ENCODE peak calls at places on chromosomes 7 and 10, in ten cellular contexts. One of them, this sample, is unnamed.

GRCh38 chr7:53744361-53744760 is 708.9 kb downstream of the POM121L12 start:
- DNase-seq in AG10803: no peak
- DNase-seq in endothelial cell of umbilical vein: no peak
- DNase-seq in heart right ventricle: no peak
- DNase-seq in lower lobe of right lung: no peak
- DNase-seq in A549: no peak
- DNase-seq in PC-3: no peak
- DNase-seq in tibial artery: no peak
- DNase-seq in AG04449: no peak
- DNase-seq in AG09319: no peak
- DNase-seq in this sample: no peak

GRCh38 chr7:145005601-145006000 is 169.7 kb upstream of the TPK1 start:
- DNase-seq in tibial artery: no peak
- DNase-seq in AG10803: no peak
- DNase-seq in AG09319: no peak
- DNase-seq in heart right ventricle: no peak
- DNase-seq in endothelial cell of umbilical vein: no peak
- DNase-seq in A549: no peak
- DNase-seq in PC-3: no peak
- DNase-seq in lower lobe of right lung: no peak
- DNase-seq in AG04449: no peak
- DNase-seq in this sample: no peak

GRCh38 chr7:96212474-96212873 is 109.4 kb downstream of the SLC25A13 start:
- DNase-seq in AG10803: no peak
- DNase-seq in PC-3: peak
- DNase-seq in AG09319: no peak
- DNase-seq in heart right ventricle: no peak
- DNase-seq in endothelial cell of umbilical vein: no peak
- DNase-seq in AG04449: no peak
- DNase-seq in A549: no peak
- DNase-seq in tibial artery: no peak
- DNase-seq in lower lobe of right lung: no peak
- DNase-seq in this sample: no peak

GRCh38 chr7:490461-491291 is 29.0 kb downstream of the PDGFA start:
- DNase-seq in AG04449: no peak
- DNase-seq in lower lobe of right lung: peak
- DNase-seq in heart right ventricle: peak
- DNase-seq in tibial artery: peak
- DNase-seq in endothelial cell of umbilical vein: no peak
- DNase-seq in AG09319: no peak
- DNase-seq in PC-3: no peak
- DNase-seq in AG10803: no peak
- DNase-seq in A549: no peak
- DNase-seq in this sample: no peak

GRCh38 chr7:130332259-130333053 is 12.2 kb upstream of the CPA5 start:
- DNase-seq in tibial artery: no peak
- DNase-seq in AG09319: no peak
- DNase-seq in lower lobe of right lung: no peak
- DNase-seq in endothelial cell of umbilical vein: no peak
- DNase-seq in AG10803: no peak
- DNase-seq in PC-3: no peak
- DNase-seq in heart right ventricle: no peak
- DNase-seq in A549: no peak
- DNase-seq in AG04449: no peak
- DNase-seq in this sample: no peak

GRCh38 chr7:103121641-103122040 is 27.3 kb downstream of the NAPEPLD start:
- DNase-seq in tibial artery: no peak
- DNase-seq in lower lobe of right lung: no peak
- DNase-seq in PC-3: no peak
- DNase-seq in AG09319: no peak
- DNase-seq in heart right ventricle: no peak
- DNase-seq in A549: no peak
- DNase-seq in AG10803: no peak
- DNase-seq in endothelial cell of umbilical vein: no peak
- DNase-seq in AG04449: no peak
- DNase-seq in this sample: no peak

GRCh38 chr7:86916277-86916825 is 143.1 kb downstream of the ELAPOR2 start:
- DNase-seq in PC-3: no peak
- DNase-seq in tibial artery: no peak
- DNase-seq in A549: no peak
- DNase-seq in heart right ventricle: no peak
- DNase-seq in lower lobe of right lung: no peak
- DNase-seq in endothelial cell of umbilical vein: no peak
- DNase-seq in AG04449: no peak
- DNase-seq in AG09319: no peak
- DNase-seq in AG10803: no peak
- DNase-seq in this sample: no peak

GRCh38 chr10:6203331-6204062 is 765 bp downstream of the PFKFB3 start:
- DNase-seq in AG09319: no peak
- DNase-seq in PC-3: peak
- DNase-seq in A549: peak
- DNase-seq in AG10803: peak
- DNase-seq in endothelial cell of umbilical vein: peak
- DNase-seq in AG04449: no peak
- DNase-seq in tibial artery: peak
- DNase-seq in lower lobe of right lung: peak
- DNase-seq in heart right ventricle: peak
- DNase-seq in this sample: no peak

GRCh38 chr10:95906675-95907453 is 911 bp upstream of the CC2D2B start:
- DNase-seq in AG09319: peak
- DNase-seq in AG04449: no peak
- DNase-seq in PC-3: peak
- DNase-seq in A549: peak
- DNase-seq in tibial artery: peak
- DNase-seq in lower lobe of right lung: peak
- DNase-seq in heart right ventricle: no peak
- DNase-seq in endothelial cell of umbilical vein: peak
- DNase-seq in AG10803: peak
- DNase-seq in this sample: no peak

GRCh38 chr7:2330506-2330905 is 16.3 kb upstream of the SNX8 start:
- DNase-seq in AG04449: no peak
- DNase-seq in endothelial cell of umbilical vein: no peak
- DNase-seq in tibial artery: no peak
- DNase-seq in A549: no peak
- DNase-seq in AG10803: no peak
- DNase-seq in lower lobe of right lung: no peak
- DNase-seq in AG09319: no peak
- DNase-seq in PC-3: no peak
- DNase-seq in heart right ventricle: no peak
- DNase-seq in this sample: no peak

GRCh38 chr7:67692425-67692824 is 695.8 kb downstream of the TYW1 start:
- DNase-seq in AG04449: no peak
- DNase-seq in lower lobe of right lung: no peak
- DNase-seq in heart right ventricle: no peak
- DNase-seq in tibial artery: no peak
- DNase-seq in AG09319: no peak
- DNase-seq in PC-3: peak
- DNase-seq in A549: peak
- DNase-seq in AG10803: peak
- DNase-seq in endothelial cell of umbilical vein: no peak
- DNase-seq in this sample: no peak

GRCh38 chr7:35015346-35015859 is 21.9 kb downstream of the DPY19L1 start:
- DNase-seq in PC-3: no peak
- DNase-seq in A549: no peak
- DNase-seq in tibial artery: no peak
- DNase-seq in AG10803: no peak
- DNase-seq in endothelial cell of umbilical vein: peak
- DNase-seq in lower lobe of right lung: no peak
- DNase-seq in heart right ventricle: no peak
- DNase-seq in AG09319: no peak
- DNase-seq in AG04449: no peak
- DNase-seq in this sample: no peak

GRCh38 chr7:117859246-117859812 is 13.9 kb downstream of the CTTNBP2 start:
- DNase-seq in AG04449: no peak
- DNase-seq in PC-3: no peak
- DNase-seq in lower lobe of right lung: no peak
- DNase-seq in A549: no peak
- DNase-seq in tibial artery: no peak
- DNase-seq in AG09319: no peak
- DNase-seq in heart right ventricle: no peak
- DNase-seq in endothelial cell of umbilical vein: no peak
- DNase-seq in AG10803: no peak
- DNase-seq in this sample: no peak

GRCh38 chr7:67765481-67765880 is 768.8 kb downstream of the TYW1 start:
- DNase-seq in PC-3: no peak
- DNase-seq in AG09319: no peak
- DNase-seq in lower lobe of right lung: no peak
- DNase-seq in A549: no peak
- DNase-seq in AG10803: no peak
- DNase-seq in AG04449: no peak
- DNase-seq in endothelial cell of umbilical vein: no peak
- DNase-seq in heart right ventricle: no peak
- DNase-seq in tibial artery: no peak
- DNase-seq in this sample: no peak

GRCh38 chr10:102426803-102427287 is 5.5 kb downstream of the CUEDC2 start:
- DNase-seq in tibial artery: no peak
- DNase-seq in PC-3: no peak
- DNase-seq in heart right ventricle: no peak
- DNase-seq in AG04449: no peak
- DNase-seq in lower lobe of right lung: no peak
- DNase-seq in AG10803: peak
- DNase-seq in A549: no peak
- DNase-seq in endothelial cell of umbilical vein: no peak
- DNase-seq in AG09319: no peak
- DNase-seq in this sample: no peak

GRCh38 chr7:30913821-30914515 is 2.3 kb downstream of the AQP1 start:
- DNase-seq in AG10803: no peak
- DNase-seq in AG04449: no peak
- DNase-seq in AG09319: no peak
- DNase-seq in heart right ventricle: peak
- DNase-seq in lower lobe of right lung: no peak
- DNase-seq in endothelial cell of umbilical vein: no peak
- DNase-seq in PC-3: no peak
- DNase-seq in A549: no peak
- DNase-seq in tibial artery: no peak
- DNase-seq in this sample: no peak

GRCh38 chr10:99426689-99427088 is 3.7 kb downstream of the GOT1 start:
- DNase-seq in lower lobe of right lung: no peak
- DNase-seq in heart right ventricle: no peak
- DNase-seq in AG09319: no peak
- DNase-seq in AG04449: no peak
- DNase-seq in PC-3: no peak
- DNase-seq in A549: no peak
- DNase-seq in AG10803: no peak
- DNase-seq in endothelial cell of umbilical vein: no peak
- DNase-seq in tibial artery: no peak
- DNase-seq in this sample: no peak

GRCh38 chr10:110006358-110007170 is 1.2 kb upstream of the ADD3 start:
- DNase-seq in A549: peak
- DNase-seq in AG10803: peak
- DNase-seq in lower lobe of right lung: peak
- DNase-seq in heart right ventricle: peak
- DNase-seq in endothelial cell of umbilical vein: no peak
- DNase-seq in AG09319: no peak
- DNase-seq in tibial artery: peak
- DNase-seq in PC-3: no peak
- DNase-seq in AG04449: no peak
- DNase-seq in this sample: peak

GRCh38 chr10:73252445-73253225 is at the start of gene MRPS16:
- DNase-seq in AG10803: peak
- DNase-seq in AG04449: peak
- DNase-seq in AG09319: peak
- DNase-seq in endothelial cell of umbilical vein: peak
- DNase-seq in lower lobe of right lung: peak
- DNase-seq in tibial artery: peak
- DNase-seq in A549: peak
- DNase-seq in heart right ventricle: peak
- DNase-seq in PC-3: peak
- DNase-seq in this sample: peak
- TF ChIP-seq CTCF in AG10803: no peak
- TF ChIP-seq CTCF in AG04449: no peak
- TF ChIP-seq CTCF in AG09319: no peak
- TF ChIP-seq CTCF in endothelial cell of umbilical vein: no peak
- TF ChIP-seq CTCF in lower lobe of right lung: no peak
- TF ChIP-seq CTCF in tibial artery: no peak
- TF ChIP-seq CTCF in A549: no peak
- TF ChIP-seq CTCF in heart right ventricle: no peak
- TF ChIP-seq CTCF in PC-3: no peak
- TF ChIP-seq CTCF in this sample: no peak

DNA sequence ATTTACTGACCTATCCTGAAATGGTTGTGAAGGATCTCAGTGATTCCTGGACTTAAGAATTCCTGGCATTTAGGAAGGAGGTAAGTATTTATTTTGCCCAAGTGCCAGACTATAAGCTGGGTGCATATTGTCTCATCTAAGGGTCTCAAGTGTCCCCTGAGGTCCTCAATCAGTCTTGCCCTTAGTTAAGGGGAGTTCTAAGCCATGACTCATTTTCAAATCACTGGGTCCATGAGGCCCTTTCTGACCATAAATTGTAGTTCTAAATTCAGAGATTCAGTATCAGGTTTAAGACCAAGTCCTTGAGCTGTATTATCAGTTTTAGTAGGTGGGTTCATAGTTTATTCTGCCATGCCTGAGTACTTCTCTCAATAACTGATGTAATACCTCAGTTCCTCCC is 251.7 kb upstream of the MEOX2 start:
- DNase-seq in tibial artery: no peak
- DNase-seq in PC-3: no peak
- DNase-seq in A549: no peak
- DNase-seq in AG09319: no peak
- DNase-seq in AG10803: no peak
- DNase-seq in endothelial cell of umbilical vein: no peak
- DNase-seq in AG04449: no peak
- DNase-seq in lower lobe of right lung: no peak
- DNase-seq in heart right ventricle: no peak
- DNase-seq in this sample: no peak
- TF ChIP-seq CTCF in tibial artery: no peak
- TF ChIP-seq CTCF in PC-3: no peak
- TF ChIP-seq CTCF in A549: no peak
- TF ChIP-seq CTCF in AG09319: no peak
- TF ChIP-seq CTCF in AG10803: no peak
- TF ChIP-seq CTCF in endothelial cell of umbilical vein: no peak
- TF ChIP-seq CTCF in AG04449: no peak
- TF ChIP-seq CTCF in lower lobe of right lung: no peak
- TF ChIP-seq CTCF in heart right ventricle: no peak
- TF ChIP-seq CTCF in this sample: no peak

GRCh38 chr10:126256864-126257263 is 131.4 kb downstream of the ADAM12 start:
- DNase-seq in AG10803: no peak
- DNase-seq in A549: no peak
- DNase-seq in heart right ventricle: no peak
- DNase-seq in tibial artery: no peak
- DNase-seq in PC-3: no peak
- DNase-seq in endothelial cell of umbilical vein: no peak
- DNase-seq in lower lobe of right lung: no peak
- DNase-seq in AG04449: no peak
- DNase-seq in AG09319: no peak
- DNase-seq in this sample: no peak
- TF ChIP-seq CTCF in AG10803: peak
- TF ChIP-seq CTCF in A549: no peak
- TF ChIP-seq CTCF in heart right ventricle: no peak
- TF ChIP-seq CTCF in tibial artery: no peak
- TF ChIP-seq CTCF in PC-3: no peak
- TF ChIP-seq CTCF in endothelial cell of umbilical vein: no peak
- TF ChIP-seq CTCF in lower lobe of right lung: no peak
- TF ChIP-seq CTCF in AG04449: no peak
- TF ChIP-seq CTCF in AG09319: no peak
- TF ChIP-seq CTCF in this sample: peak

GRCh38 chr10:70914316-70914864 is 26.0 kb upstream of the PCBD1 start:
- DNase-seq in endothelial cell of umbilical vein: no peak
- DNase-seq in A549: no peak
- DNase-seq in AG09319: no peak
- DNase-seq in tibial artery: peak
- DNase-seq in heart right ventricle: no peak
- DNase-seq in lower lobe of right lung: peak
- DNase-seq in PC-3: no peak
- DNase-seq in AG04449: no peak
- DNase-seq in AG10803: no peak
- DNase-seq in this sample: no peak
- TF ChIP-seq CTCF in endothelial cell of umbilical vein: no peak
- TF ChIP-seq CTCF in A549: no peak
- TF ChIP-seq CTCF in AG09319: no peak
- TF ChIP-seq CTCF in tibial artery: no peak
- TF ChIP-seq CTCF in heart right ventricle: no peak
- TF ChIP-seq CTCF in lower lobe of right lung: no peak
- TF ChIP-seq CTCF in PC-3: no peak
- TF ChIP-seq CTCF in AG04449: no peak
- TF ChIP-seq CTCF in AG10803: no peak
- TF ChIP-seq CTCF in this sample: no peak

This sample was measured in osteocyte.